ENCODE peak calls at places on chromosomes 4 and X, in eight cellular contexts. K is CD8-positive, alpha-beta T cell; A is type B pancreatic cell; B is tibial nerve; J is right cardiac atrium; L is T-helper 2 cell; H is EL; D is AG04449. Z is an unnamed sample.

GRCh38 chr4:125703443-125703842 is 388.7 kb downstream of the FAT4 start:
- DNase-seq in J (no peak), K (no peak), D (no peak), H (peak), L (no peak), B (no peak), A (no peak), Z (no peak)

GRCh38 chr4:1927675-1928074 is 56.5 kb downstream of the NSD2 start:
- DNase-seq in A (no peak), L (no peak), D (no peak), B (no peak), H (peak), J (no peak), K (no peak), Z (no peak)

GRCh38 chr4:581753-582361 is 5.8 kb upstream of the TMEM271 start:
- DNase-seq in D (no peak), H (no peak), K (no peak), B (no peak), A (no peak), L (no peak), J (no peak), Z (no peak)

GRCh38 chr4:22463179-22463578 is 52.7 kb downstream of the ADGRA3 start:
- DNase-seq in L (no peak), B (no peak), J (no peak), A (no peak), K (no peak), D (no peak), H (no peak), Z (no peak)

GRCh38 chr4:18961879-18962278 is 940.3 kb upstream of the LCORL start:
- DNase-seq in D (no peak), J (no peak), B (no peak), K (no peak), L (no peak), A (no peak), H (no peak), Z (no peak)

GRCh38 chr4:112403072-112403945 is 106.1 kb downstream of the ALPK1 start:
- DNase-seq in A (no peak), J (no peak), H (peak), D (no peak), L (no peak), B (no peak), K (no peak), Z (no peak)

GRCh38 chr4:4302416-4302815 is 12.4 kb downstream of the ZBTB49 start:
- DNase-seq in A (peak), D (no peak), H (no peak), J (no peak), L (no peak), B (no peak), K (no peak), Z (no peak)

GRCh38 chr4:56321246-56321645 is 66.0 kb downstream of the AASDH start:
- DNase-seq in J (no peak), H (no peak), L (no peak), A (no peak), B (no peak), K (no peak), D (no peak), Z (no peak)

GRCh38 chr4:155745984-155746383 is 12.8 kb upstream of the GUCY1B1 start:
- DNase-seq in L (no peak), H (peak), K (no peak), A (no peak), J (no peak), D (no peak), B (no peak), Z (no peak)

GRCh38 chrX:131394384-131394783 is 105.3 kb upstream of the IGSF1 start:
- DNase-seq in L (no peak), J (no peak), K (no peak), A (no peak), B (no peak), H (no peak), D (no peak), Z (no peak)

GRCh38 chr4:102779204-102779603 is 18.4 kb upstream of the MANBA start:
- DNase-seq in H (no peak), A (no peak), D (no peak), L (no peak), K (no peak), B (no peak), J (no peak), Z (no peak)

GRCh38 chrX:140040397-140040796 is 75.1 kb upstream of the CXorf66 start:
- DNase-seq in D (no peak), A (no peak), H (peak), B (no peak), J (no peak), L (no peak), K (no peak), Z (no peak)

GRCh38 chr4:22385615-22386014 is 130.3 kb downstream of the ADGRA3 start:
- DNase-seq in A (no peak), L (no peak), K (no peak), D (no peak), J (no peak), B (no peak), H (peak), Z (no peak)

GRCh38 chrX:118520206-118520857 is 24.7 kb downstream of the DOCK11 start:
- DNase-seq in L (no peak), B (no peak), H (peak), K (no peak), A (no peak), J (no peak), D (no peak), Z (no peak)

GRCh38 chr4:153084939-153085630 is 119.2 kb upstream of the TRIM2 start:
- DNase-seq in K (peak), L (peak), D (peak), J (peak), H (peak), A (peak), B (peak), Z (peak)

GRCh38 chr4:2714071-2714770 is 41.9 kb downstream of the TNIP2 start:
- DNase-seq in B (no peak), L (no peak), D (no peak), A (no peak), J (peak), H (peak), K (peak), Z (no peak)

GRCh38 chr4:185534534-185534849 is 815 bp downstream of the PDLIM3 start:
- DNase-seq in B (no peak), K (no peak), H (no peak), D (no peak), J (no peak), L (no peak), A (no peak), Z (no peak)

GRCh38 chr4:67483868-67484602 is 61.3 kb downstream of the CENPC start:
- DNase-seq in L (no peak), D (peak), J (no peak), K (no peak), A (no peak), H (peak), B (no peak), Z (no peak)

GRCh38 chr4:146534178-146534577 is 12.4 kb upstream of the SLC10A7 start:
- DNase-seq in H (no peak), D (no peak), K (no peak), A (no peak), B (no peak), L (no peak), J (no peak), Z (no peak)

GRCh38 chr4:12414181-12414812 is 985.6 kb upstream of the HS3ST1 start:
- DNase-seq in D (no peak), J (no peak), K (no peak), A (no peak), L (no peak), H (no peak), B (no peak), Z (no peak)

GRCh38 chr4:98027827-98028226 is 115.4 kb downstream of the STPG2 start:
- DNase-seq in L (no peak), D (no peak), H (peak), B (no peak), K (no peak), A (no peak), J (no peak), Z (no peak)

GRCh38 chr4:17489123-17489522 is 22.8 kb downstream of the QDPR start:
- DNase-seq in K (no peak), J (no peak), B (no peak), D (no peak), A (no peak), H (no peak), L (no peak), Z (no peak)

GRCh38 chrX:153791104-153791852 is 2.9 kb downstream of the IDH3G start:
- DNase-seq in J (no peak), B (no peak), K (no peak), L (no peak), D (no peak), A (no peak), H (no peak), Z (no peak)

GRCh38 chr4:101224358-101225218 is 122.7 kb downstream of the PPP3CA start:
- DNase-seq in J (no peak), K (no peak), A (no peak), D (no peak), H (no peak), B (no peak), L (no peak), Z (no peak)

GRCh38 chr4:67320645-67321044 is 224.7 kb downstream of the CENPC start:
- DNase-seq in D (no peak), H (no peak), K (no peak), A (no peak), B (no peak), L (no peak), J (no peak), Z (no peak)

GRCh38 chr4:119136541-119136940 is 909 bp downstream of the MYOZ2 start:
- DNase-seq in H (no peak), L (no peak), K (no peak), B (no peak), J (no peak), D (no peak), A (no peak), Z (no peak)

GRCh38 chrX:154436597-154437397 is at the start of gene GDI1:
- DNase-seq in K (peak), H (peak), A (no peak), D (no peak), J (peak), L (peak), B (no peak), Z (peak)

GRCh38 chrX:106468433-106468832 is 143.3 kb upstream of the RADX start:
- DNase-seq in D (no peak), H (no peak), B (no peak), L (no peak), K (no peak), A (no peak), J (peak), Z (no peak)